ENCODE peak calls at places on chromosome 3, in four cellular contexts. G is K562, T is H1, X is GM12878. R is an unnamed sample.
A peak's percentile ranks its signal among the peaks of the same experiment; 100 is the strongest.

GRCh38 chr3:53890726-53891499 is 746 bp downstream of the SELENOK start:
- DNase-seq in G (no peak), T (no peak), X (no peak), R (peak; percentile 41)

GRCh38 chr3:53493618-53493996 is 804 bp upstream of the CACNA1D start:
- DNase-seq in G (no peak), T (no peak), X (no peak), R (no peak)

GRCh38 chr3:40192628-40193027 is 116.9 kb upstream of the EIF1B start:
- DNase-seq in G (peak; percentile 32), T (no peak), X (no peak), R (no peak)

GRCh38 chr3:135050536-135050935 is 255.5 kb downstream of the EPHB1 start:
- DNase-seq in G (no peak), T (no peak), X (no peak), R (no peak)

GRCh38 chr3:186411994-186412393 is 50.0 kb upstream of the DGKG start:
- DNase-seq in G (no peak), T (no peak), X (no peak), R (no peak)

GRCh38 chr3:190825389-190826016 is 37.0 kb downstream of the GMNC start:
- DNase-seq in G (no peak), T (no peak), X (no peak), R (no peak)

GRCh38 chr3:53045784-53046170 is at the start of gene SFMBT1:
- DNase-seq in G (peak; percentile 88), T (no peak), X (no peak), R (no peak)

GRCh38 chr3:154970796-154971195 is 109.3 kb upstream of the MME start:
- DNase-seq in G (no peak), T (no peak), X (no peak), R (no peak)

GRCh38 chr3:15404767-15405166 is 22.6 kb downstream of the METTL6 start:
- DNase-seq in G (no peak), T (no peak), X (no peak), R (no peak)

GRCh38 chr3:52136513-52136912 is 17.7 kb downstream of the POC1A start:
- DNase-seq in G (no peak), T (no peak), X (no peak), R (no peak)

GRCh38 chr3:17678116-17678741 is 64.2 kb downstream of the TBC1D5 start:
- DNase-seq in G (no peak), T (no peak), X (no peak), R (no peak)

GRCh38 chr3:58824285-58824684 is 157.7 kb upstream of the FAM3D start:
- DNase-seq in G (peak; percentile 13), T (peak; percentile 27), X (no peak), R (peak; percentile 42)

GRCh38 chr3:144692488-144692887 is 720.9 kb downstream of the DIPK2A start:
- DNase-seq in G (no peak), T (no peak), X (no peak), R (no peak)

GRCh38 chr3:34865350-34865749 is 774.0 kb upstream of the ARPP21 start:
- DNase-seq in G (no peak), T (no peak), X (no peak), R (no peak)

GRCh38 chr3:11718582-11719405 is 75.1 kb upstream of the VGLL4 start:
- DNase-seq in G (no peak), T (no peak), X (no peak), R (peak; percentile 26)

GRCh38 chr3:52827441-52827840 is 3.0 kb downstream of the ITIH4 start:
- DNase-seq in G (no peak), T (no peak), X (no peak), R (no peak)

GRCh38 chr3:95923496-95924210 is 890.7 kb upstream of the EPHA6 start:
- DNase-seq in G (no peak), T (no peak), X (no peak), R (no peak)

GRCh38 chr3:149367021-149367840 is 10.2 kb downstream of the TM4SF1 start:
- DNase-seq in G (no peak), T (no peak), X (no peak), R (peak; percentile 95)

GRCh38 chr3:12963869-12964712 is 109.1 kb downstream of the IQSEC1 start:
- DNase-seq in G (no peak), T (no peak), X (no peak), R (no peak)

GRCh38 chr3:189304465-189305341 is 132.9 kb downstream of the TPRG1 start:
- DNase-seq in G (no peak), T (peak; percentile 43), X (no peak), R (no peak)

GRCh38 chr3:47503033-47503432 is 10.5 kb downstream of the ELP6 start:
- DNase-seq in G (peak; percentile 88), T (no peak), X (no peak), R (no peak)

GRCh38 chr3:188257384-188257961 is 103.5 kb downstream of the LPP start:
- DNase-seq in G (no peak), T (no peak), X (no peak), R (no peak)

GRCh38 chr3:31010491-31010890 is 116.0 kb upstream of the GADL1 start:
- DNase-seq in G (no peak), T (no peak), X (no peak), R (no peak)

GRCh38 chr3:150825192-150825915 is 62.4 kb upstream of the SIAH2 start:
- DNase-seq in G (no peak), T (no peak), X (no peak), R (no peak)

GRCh38 chr3:175266478-175266877 is 407.3 kb downstream of the NAALADL2 start:
- DNase-seq in G (no peak), T (no peak), X (no peak), R (no peak)

GRCh38 chr3:125051715-125052581 is 3.8 kb downstream of the HEG1 start:
- DNase-seq in G (no peak), T (no peak), X (peak; percentile 56), R (no peak)

DNA sequence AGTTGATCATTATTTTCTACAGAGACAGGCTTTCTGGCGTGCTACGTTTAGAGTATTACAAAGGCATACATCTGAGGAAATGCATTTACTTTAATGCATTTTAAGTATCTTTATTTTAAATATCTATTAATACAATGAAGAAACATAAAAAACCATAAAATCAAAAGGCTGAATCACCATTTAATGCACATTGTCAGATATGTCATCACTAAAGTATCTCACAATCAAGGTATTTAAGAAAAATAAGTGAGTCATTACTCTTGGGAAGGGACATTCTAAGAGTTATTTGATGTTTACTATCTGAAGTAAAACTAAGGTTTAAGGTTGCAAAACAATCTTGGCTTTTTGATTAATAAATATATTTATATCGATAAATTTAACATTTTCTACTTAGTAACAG is 102.2 kb downstream of the CTNNB1 start:
- DNase-seq in G (no peak), T (no peak), X (no peak), R (no peak)
- TF ChIP-seq CEBPB in G (no peak), T (no peak), X (no peak), R (no peak)

DNA sequence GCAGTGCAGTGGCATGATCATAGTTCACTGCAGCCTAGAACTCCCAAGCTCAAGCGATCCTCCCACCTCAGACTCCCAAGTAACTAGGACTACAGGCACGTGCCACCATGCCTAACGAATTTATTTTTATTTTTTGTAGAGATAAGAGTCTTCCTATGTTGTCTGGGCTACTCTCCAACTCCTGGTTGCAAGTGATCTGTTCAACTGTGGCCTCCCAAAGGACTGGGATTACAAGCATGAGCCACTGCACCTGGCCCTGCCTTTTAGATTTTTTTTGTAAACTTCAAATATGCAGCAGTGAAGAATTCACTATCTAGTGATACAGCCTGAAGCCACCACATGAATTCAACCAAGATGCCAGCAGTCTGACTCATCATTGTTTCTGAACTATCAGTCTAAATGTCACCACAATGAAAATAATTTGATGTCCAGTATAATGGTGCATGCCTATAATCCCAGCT is 32.7 kb downstream of the UBXN7 start:
- DNase-seq in G (no peak), T (no peak), X (no peak), R (peak; percentile 28)
- TF ChIP-seq EGR1 in G (no peak), T (no peak), X (no peak), R (no peak)

GRCh38 chr3:172294238-172294806 is 153.9 kb downstream of the GHSR start:
- DNase-seq in G (no peak), T (no peak), X (no peak), R (no peak)

GRCh38 chr3:172290457-172290856 is 157.8 kb downstream of the GHSR start:
- DNase-seq in G (no peak), T (no peak), X (no peak), R (no peak)

GRCh38 chr3:172291650-172292049 is 156.6 kb downstream of the GHSR start:
- DNase-seq in G (no peak), T (no peak), X (no peak), R (no peak)

GRCh38 chr3:172292422-172292821 is 155.8 kb downstream of the GHSR start:
- DNase-seq in G (no peak), T (no peak), X (no peak), R (no peak)

DNA sequence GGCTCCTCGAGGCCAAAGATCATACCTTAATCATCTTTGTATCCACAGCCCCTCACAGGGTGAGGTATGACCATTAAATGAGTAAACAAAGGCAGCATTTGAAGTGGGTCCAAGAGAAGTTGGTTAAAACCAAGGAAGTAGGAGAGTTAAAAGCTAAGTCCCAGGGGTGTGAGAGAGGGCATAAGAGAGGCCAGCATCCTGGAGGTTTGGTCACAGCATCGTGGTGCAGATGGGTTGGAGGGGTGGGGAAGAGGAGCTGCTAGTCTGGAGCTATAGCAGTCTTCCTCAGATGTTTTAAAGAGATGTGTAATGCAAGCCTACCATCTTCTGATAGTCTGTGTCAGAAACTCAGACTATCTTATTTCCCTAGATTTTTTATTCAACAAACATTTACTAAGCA is 155.2 kb downstream of the GHSR start:
- DNase-seq in G (no peak), T (no peak), X (no peak), R (no peak)
- TF ChIP-seq CEBPB in G (no peak), T (no peak), X (no peak), R (no peak)

DNA sequence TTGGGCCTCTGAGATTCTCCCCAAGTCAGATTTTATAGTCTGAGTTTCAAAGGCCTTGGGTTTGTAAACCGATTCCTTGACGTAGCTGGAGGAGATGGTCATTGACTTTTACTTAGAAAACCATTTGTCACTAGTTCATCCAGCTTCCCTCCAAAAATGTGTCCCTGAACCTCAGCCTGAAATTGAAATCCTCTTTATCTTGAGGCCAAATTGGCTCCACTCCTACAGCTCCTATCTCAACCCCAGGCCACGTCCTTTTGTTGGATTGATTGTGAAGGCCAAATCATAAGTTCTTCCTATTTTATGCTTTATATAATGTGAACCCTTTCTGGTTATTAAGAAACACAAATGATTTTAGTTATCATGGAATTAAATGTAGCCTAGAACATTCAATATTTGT is 193.9 kb upstream of the SUCLG2 start:
- DNase-seq in G (no peak), T (no peak), X (no peak), R (no peak)
- TF ChIP-seq EGR1 in G (no peak), T (no peak), X (no peak), R (no peak)

GRCh38 chr3:171262431-171262830 is 197.8 kb downstream of the TNIK start:
- DNase-seq in G (no peak), T (no peak), X (no peak), R (no peak)
- TF ChIP-seq CEBPB in G (no peak), T (no peak), X (no peak), R (no peak)

GRCh38 chr3:194462936-194463335 is 23.9 kb downstream of the ATP13A3 start:
- DNase-seq in G (no peak), T (no peak), X (no peak), R (no peak)
- TF ChIP-seq EGR1 in G (no peak), T (no peak), X (no peak), R (no peak)